ENCODE peak calls at places on chromosomes 13 and 19, in six cellular contexts. One of them, this sample, is unnamed.

GRCh38 chr13:70960841-70961443 is 852.7 kb upstream of the KLHL1 start:
- DNase-seq in spleen: no peak
- DNase-seq in OCI-LY7: peak
- DNase-seq in A549: no peak
- DNase-seq in mucosa of descending colon: no peak
- DNase-seq in fibroblast of lung: peak
- DNase-seq in this sample: no peak

GRCh38 chr13:28574617-28575142 is 79.8 kb upstream of the FLT1 start:
- DNase-seq in spleen: no peak
- DNase-seq in OCI-LY7: peak
- DNase-seq in A549: peak
- DNase-seq in mucosa of descending colon: no peak
- DNase-seq in fibroblast of lung: peak
- DNase-seq in this sample: no peak

GRCh38 chr13:29771247-29771646 is 79.2 kb downstream of the UBL3 start:
- DNase-seq in spleen: no peak
- DNase-seq in OCI-LY7: peak
- DNase-seq in A549: no peak
- DNase-seq in mucosa of descending colon: no peak
- DNase-seq in fibroblast of lung: peak
- DNase-seq in this sample: no peak

GRCh38 chr19:12545267-12545666 is 6.0 kb downstream of the ZNF564 start:
- DNase-seq in spleen: no peak
- DNase-seq in OCI-LY7: no peak
- DNase-seq in A549: no peak
- DNase-seq in mucosa of descending colon: no peak
- DNase-seq in fibroblast of lung: no peak
- DNase-seq in this sample: no peak

GRCh38 chr19:2960120-2960519 is 15.3 kb upstream of the ZNF77 start:
- DNase-seq in spleen: no peak
- DNase-seq in OCI-LY7: no peak
- DNase-seq in A549: no peak
- DNase-seq in mucosa of descending colon: no peak
- DNase-seq in fibroblast of lung: no peak
- DNase-seq in this sample: no peak

GRCh38 chr19:18966304-18966703 is 25.3 kb upstream of the HOMER3 start:
- DNase-seq in spleen: no peak
- DNase-seq in OCI-LY7: no peak
- DNase-seq in A549: no peak
- DNase-seq in mucosa of descending colon: no peak
- DNase-seq in fibroblast of lung: no peak
- DNase-seq in this sample: no peak

GRCh38 chr13:33782631-33783030 is 35.3 kb upstream of the RFC3 start:
- DNase-seq in spleen: no peak
- DNase-seq in OCI-LY7: no peak
- DNase-seq in A549: no peak
- DNase-seq in mucosa of descending colon: no peak
- DNase-seq in fibroblast of lung: no peak
- DNase-seq in this sample: no peak

GRCh38 chr19:45713141-45713540 is 17.6 kb downstream of the FBXO46 start:
- DNase-seq in spleen: no peak
- DNase-seq in OCI-LY7: no peak
- DNase-seq in A549: no peak
- DNase-seq in mucosa of descending colon: peak
- DNase-seq in fibroblast of lung: no peak
- DNase-seq in this sample: no peak

GRCh38 chr13:39559838-39560237 is 43.2 kb downstream of the LHFPL6 start:
- DNase-seq in spleen: no peak
- DNase-seq in OCI-LY7: no peak
- DNase-seq in A549: no peak
- DNase-seq in mucosa of descending colon: no peak
- DNase-seq in fibroblast of lung: no peak
- DNase-seq in this sample: no peak

GRCh38 chr13:103033999-103034398 is 32.2 kb downstream of the SLC10A2 start:
- DNase-seq in spleen: no peak
- DNase-seq in OCI-LY7: peak
- DNase-seq in A549: no peak
- DNase-seq in mucosa of descending colon: no peak
- DNase-seq in fibroblast of lung: no peak
- DNase-seq in this sample: no peak

GRCh38 chr13:27783111-27783510 is 9.2 kb upstream of the GSX1 start:
- DNase-seq in spleen: no peak
- DNase-seq in OCI-LY7: no peak
- DNase-seq in A549: no peak
- DNase-seq in mucosa of descending colon: no peak
- DNase-seq in fibroblast of lung: peak
- DNase-seq in this sample: no peak

GRCh38 chr13:103568314-103568713 is 502.1 kb upstream of the SLC10A2 start:
- DNase-seq in spleen: no peak
- DNase-seq in OCI-LY7: no peak
- DNase-seq in A549: no peak
- DNase-seq in mucosa of descending colon: no peak
- DNase-seq in fibroblast of lung: no peak
- DNase-seq in this sample: no peak

GRCh38 chr13:19864339-19865309 is 1.2 kb upstream of the ZMYM5 start:
- DNase-seq in spleen: peak
- DNase-seq in OCI-LY7: peak
- DNase-seq in A549: peak
- DNase-seq in mucosa of descending colon: peak
- DNase-seq in fibroblast of lung: peak
- DNase-seq in this sample: no peak

GRCh38 chr19:48624067-48624594 is 4.8 kb downstream of the SPHK2 start:
- DNase-seq in spleen: peak
- DNase-seq in OCI-LY7: peak
- DNase-seq in A549: peak
- DNase-seq in mucosa of descending colon: peak
- DNase-seq in fibroblast of lung: peak
- DNase-seq in this sample: peak

GRCh38 chr19:10290876-10291553 is 1.3 kb downstream of the ICAM5 start:
- DNase-seq in spleen: peak
- DNase-seq in OCI-LY7: peak
- DNase-seq in A549: no peak
- DNase-seq in mucosa of descending colon: peak
- DNase-seq in fibroblast of lung: peak
- DNase-seq in this sample: peak

GRCh38 chr13:40597735-40598365 is 68.6 kb downstream of the FOXO1 start:
- DNase-seq in spleen: no peak
- DNase-seq in OCI-LY7: no peak
- DNase-seq in A549: no peak
- DNase-seq in mucosa of descending colon: no peak
- DNase-seq in fibroblast of lung: no peak
- DNase-seq in this sample: no peak

GRCh38 chr13:36163809-36164308 is 32.7 kb upstream of the DCLK1 start:
- DNase-seq in spleen: no peak
- DNase-seq in OCI-LY7: no peak
- DNase-seq in A549: no peak
- DNase-seq in mucosa of descending colon: no peak
- DNase-seq in fibroblast of lung: peak
- DNase-seq in this sample: peak

GRCh38 chr13:65085977-65086376 is 2144.2 kb downstream of the PCDH9 start:
- DNase-seq in spleen: no peak
- DNase-seq in OCI-LY7: no peak
- DNase-seq in A549: no peak
- DNase-seq in mucosa of descending colon: no peak
- DNase-seq in fibroblast of lung: no peak
- DNase-seq in this sample: no peak

GRCh38 chr13:73189365-73189764 is 130.6 kb downstream of the KLF5 start:
- DNase-seq in spleen: no peak
- DNase-seq in OCI-LY7: no peak
- DNase-seq in A549: no peak
- DNase-seq in mucosa of descending colon: no peak
- DNase-seq in fibroblast of lung: no peak
- DNase-seq in this sample: no peak

GRCh38 chr19:21611659-21612402 is 106.4 kb downstream of the ZNF429 start:
- DNase-seq in spleen: no peak
- DNase-seq in OCI-LY7: no peak
- DNase-seq in A549: no peak
- DNase-seq in mucosa of descending colon: no peak
- DNase-seq in fibroblast of lung: no peak
- DNase-seq in this sample: no peak

GRCh38 chr13:74575729-74576125 is 441.5 kb upstream of the KLF12 start:
- DNase-seq in spleen: peak
- DNase-seq in OCI-LY7: no peak
- DNase-seq in A549: peak
- DNase-seq in mucosa of descending colon: peak
- DNase-seq in fibroblast of lung: peak
- DNase-seq in this sample: peak

GRCh38 chr13:52599853-52600603 is 42.2 kb upstream of the HNRNPA1L2 start:
- DNase-seq in spleen: peak
- DNase-seq in OCI-LY7: peak
- DNase-seq in A549: no peak
- DNase-seq in mucosa of descending colon: no peak
- DNase-seq in fibroblast of lung: peak
- DNase-seq in this sample: peak

DNA sequence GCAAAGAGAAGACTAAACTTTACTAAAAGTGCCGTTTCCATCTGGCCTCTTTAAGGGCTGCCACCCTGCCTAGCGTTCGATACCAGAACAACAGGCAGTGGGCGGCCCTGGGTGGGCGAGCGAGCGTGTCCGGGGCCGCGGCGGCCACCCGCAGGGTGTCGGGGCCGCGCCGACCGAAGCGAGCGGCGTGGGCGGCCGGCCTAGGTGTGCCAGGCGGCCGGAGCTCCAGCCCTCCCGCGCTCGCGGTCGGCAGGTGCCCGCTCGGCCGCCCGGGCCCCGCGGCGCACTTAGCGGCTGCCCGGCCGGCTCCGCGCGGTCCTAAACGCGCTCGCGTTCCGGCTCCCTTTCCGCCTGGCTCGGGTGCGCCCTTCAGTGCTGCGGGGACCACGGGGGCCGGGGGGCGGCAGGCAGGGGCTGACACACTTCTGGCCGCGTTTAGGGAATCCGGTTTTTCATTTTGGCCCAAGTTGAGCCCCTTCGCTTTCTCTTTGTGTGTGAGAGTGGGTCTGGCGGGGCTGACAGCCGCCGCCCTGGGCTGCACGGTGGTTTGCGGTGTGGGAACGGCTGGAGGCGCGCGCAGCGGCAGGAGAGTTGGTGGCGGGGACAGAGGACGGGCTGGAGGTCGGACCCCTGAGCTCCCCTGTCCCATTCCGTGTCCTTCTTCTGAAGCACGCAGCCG is 2.9 kb downstream of the FGF9 start:
- DNase-seq in spleen: peak
- DNase-seq in OCI-LY7: peak
- DNase-seq in A549: peak
- DNase-seq in mucosa of descending colon: peak
- DNase-seq in fibroblast of lung: peak
- DNase-seq in this sample: no peak
- TF ChIP-seq CTCF in spleen: no peak
- TF ChIP-seq CTCF in OCI-LY7: no peak
- TF ChIP-seq CTCF in A549: no peak
- TF ChIP-seq CTCF in mucosa of descending colon: no peak
- TF ChIP-seq CTCF in fibroblast of lung: no peak
- TF ChIP-seq CTCF in this sample: peak

GRCh38 chr19:7932930-7933300 is 7.0 kb upstream of the CTXN1 start:
- DNase-seq in spleen: no peak
- DNase-seq in OCI-LY7: no peak
- DNase-seq in A549: no peak
- DNase-seq in mucosa of descending colon: no peak
- DNase-seq in fibroblast of lung: no peak
- DNase-seq in this sample: no peak

GRCh38 chr19:7933828-7934725 is 8.1 kb upstream of the CTXN1 start:
- DNase-seq in spleen: no peak
- DNase-seq in OCI-LY7: no peak
- DNase-seq in A549: no peak
- DNase-seq in mucosa of descending colon: peak
- DNase-seq in fibroblast of lung: no peak
- DNase-seq in this sample: no peak

GRCh38 chr19:7932276-7932929 is 6.5 kb upstream of the CTXN1 start:
- DNase-seq in spleen: no peak
- DNase-seq in OCI-LY7: no peak
- DNase-seq in A549: no peak
- DNase-seq in mucosa of descending colon: no peak
- DNase-seq in fibroblast of lung: no peak
- DNase-seq in this sample: no peak

GRCh38 chr19:7934766-7935165 is 8.7 kb downstream of the TIMM44 start:
- DNase-seq in spleen: no peak
- DNase-seq in OCI-LY7: no peak
- DNase-seq in A549: no peak
- DNase-seq in mucosa of descending colon: no peak
- DNase-seq in fibroblast of lung: no peak
- DNase-seq in this sample: no peak

GRCh38 chr19:7933411-7933810 is 7.5 kb upstream of the CTXN1 start:
- DNase-seq in spleen: no peak
- DNase-seq in OCI-LY7: no peak
- DNase-seq in A549: no peak
- DNase-seq in mucosa of descending colon: no peak
- DNase-seq in fibroblast of lung: no peak
- DNase-seq in this sample: no peak
- TF ChIP-seq CTCF in spleen: peak
- TF ChIP-seq CTCF in OCI-LY7: peak
- TF ChIP-seq CTCF in A549: no peak
- TF ChIP-seq CTCF in mucosa of descending colon: no peak
- TF ChIP-seq CTCF in fibroblast of lung: peak
- TF ChIP-seq CTCF in this sample: peak

GRCh38 chr19:37692956-37693660 is 26.5 kb downstream of the ZNF607 start:
- DNase-seq in spleen: no peak
- DNase-seq in OCI-LY7: no peak
- DNase-seq in A549: no peak
- DNase-seq in mucosa of descending colon: no peak
- DNase-seq in fibroblast of lung: no peak
- DNase-seq in this sample: no peak

GRCh38 chr19:37695144-37695899 is 24.2 kb downstream of the ZNF607 start:
- DNase-seq in spleen: no peak
- DNase-seq in OCI-LY7: no peak
- DNase-seq in A549: no peak
- DNase-seq in mucosa of descending colon: no peak
- DNase-seq in fibroblast of lung: no peak
- DNase-seq in this sample: no peak

DNA sequence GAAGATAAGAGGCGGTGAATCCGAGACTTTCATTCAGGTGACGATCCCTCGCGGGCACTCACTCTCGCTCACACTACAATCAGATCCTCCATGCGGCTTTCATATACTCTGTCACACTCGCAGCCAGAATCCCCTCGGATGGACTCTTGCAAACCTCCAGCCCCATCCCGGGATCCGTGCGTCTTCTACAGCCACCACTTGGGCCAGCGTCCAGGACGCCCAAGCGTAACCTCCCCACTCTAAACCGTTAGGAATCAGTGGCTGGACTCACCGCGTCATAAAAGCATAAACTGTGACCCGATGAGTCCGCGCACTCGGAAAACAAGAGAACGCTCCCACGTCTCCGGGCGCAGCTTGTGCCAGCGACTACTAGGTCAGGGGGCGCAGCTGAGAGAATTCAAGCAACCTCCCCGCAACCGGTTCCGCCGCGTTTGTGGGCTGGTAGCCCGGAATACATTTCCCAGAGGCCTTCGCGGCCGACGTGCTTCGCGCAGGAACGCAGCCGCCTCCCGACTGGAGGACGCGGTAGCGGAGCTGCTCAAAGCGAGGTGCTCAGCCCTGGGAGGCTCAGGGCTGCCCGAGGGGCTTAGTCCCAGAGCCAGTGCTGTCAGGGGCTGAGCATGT is 27.6 kb downstream of the ZNF607 start:
- DNase-seq in spleen: peak
- DNase-seq in OCI-LY7: peak
- DNase-seq in A549: no peak
- DNase-seq in mucosa of descending colon: peak
- DNase-seq in fibroblast of lung: peak
- DNase-seq in this sample: peak
- TF ChIP-seq CTCF in spleen: no peak
- TF ChIP-seq CTCF in OCI-LY7: no peak
- TF ChIP-seq CTCF in A549: no peak
- TF ChIP-seq CTCF in mucosa of descending colon: no peak
- TF ChIP-seq CTCF in fibroblast of lung: no peak
- TF ChIP-seq CTCF in this sample: no peak

GRCh38 chr13:31797154-31797775 is 57.9 kb downstream of the RXFP2 start:
- DNase-seq in spleen: no peak
- DNase-seq in OCI-LY7: no peak
- DNase-seq in A549: peak
- DNase-seq in mucosa of descending colon: no peak
- DNase-seq in fibroblast of lung: peak
- DNase-seq in this sample: no peak
- TF ChIP-seq CTCF in spleen: peak
- TF ChIP-seq CTCF in OCI-LY7: peak
- TF ChIP-seq CTCF in A549: peak
- TF ChIP-seq CTCF in mucosa of descending colon: no peak
- TF ChIP-seq CTCF in fibroblast of lung: peak
- TF ChIP-seq CTCF in this sample: peak